ENCODE peak calls at places on chromosomes 11 and 22, in nine cellular contexts. One of them, this sample, is unnamed.

GRCh38 chr11:97996762-97997161 is 1024.0 kb upstream of the CNTN5 start:
- DNase-seq in Jurkat, Clone E6-1: no peak
- DNase-seq in fibroblast of lung: no peak
- DNase-seq in stimulated activated CD4-positive, alpha-beta T cell treated with anti-CD3 and anti-CD28 coated beads, Interleukin-2, amount 100 ng/mL, for 48 hours: no peak
- DNase-seq in substantia nigra: no peak
- DNase-seq in EH: no peak
- DNase-seq in stimulated activated naive CD8-positive, alpha-beta T cell treated with anti-CD3 and anti-CD28 coated beads, Interleukin-15, amount 100 ng/mL, for 72 hours: no peak
- DNase-seq in small intestine: no peak
- DNase-seq in RWPE1: no peak
- DNase-seq in this sample: no peak

GRCh38 chr11:112238041-112238440 is 11.8 kb downstream of the PTS start:
- DNase-seq in stimulated activated naive CD8-positive, alpha-beta T cell treated with anti-CD3 and anti-CD28 coated beads, Interleukin-15, amount 100 ng/mL, for 72 hours: no peak
- DNase-seq in RWPE1: no peak
- DNase-seq in Jurkat, Clone E6-1: no peak
- DNase-seq in stimulated activated CD4-positive, alpha-beta T cell treated with anti-CD3 and anti-CD28 coated beads, Interleukin-2, amount 100 ng/mL, for 48 hours: no peak
- DNase-seq in small intestine: no peak
- DNase-seq in fibroblast of lung: peak
- DNase-seq in substantia nigra: no peak
- DNase-seq in EH: peak
- DNase-seq in this sample: no peak

GRCh38 chr11:64498151-64498550 is 92.9 kb upstream of the SLC22A12 start:
- DNase-seq in EH: no peak
- DNase-seq in small intestine: no peak
- DNase-seq in Jurkat, Clone E6-1: no peak
- DNase-seq in substantia nigra: no peak
- DNase-seq in fibroblast of lung: no peak
- DNase-seq in stimulated activated naive CD8-positive, alpha-beta T cell treated with anti-CD3 and anti-CD28 coated beads, Interleukin-15, amount 100 ng/mL, for 72 hours: no peak
- DNase-seq in RWPE1: no peak
- DNase-seq in stimulated activated CD4-positive, alpha-beta T cell treated with anti-CD3 and anti-CD28 coated beads, Interleukin-2, amount 100 ng/mL, for 48 hours: no peak
- DNase-seq in this sample: no peak

GRCh38 chr11:34480339-34480738 is 33.3 kb downstream of the ELF5 start:
- DNase-seq in RWPE1: no peak
- DNase-seq in stimulated activated CD4-positive, alpha-beta T cell treated with anti-CD3 and anti-CD28 coated beads, Interleukin-2, amount 100 ng/mL, for 48 hours: no peak
- DNase-seq in EH: peak
- DNase-seq in substantia nigra: no peak
- DNase-seq in small intestine: no peak
- DNase-seq in fibroblast of lung: peak
- DNase-seq in stimulated activated naive CD8-positive, alpha-beta T cell treated with anti-CD3 and anti-CD28 coated beads, Interleukin-15, amount 100 ng/mL, for 72 hours: no peak
- DNase-seq in Jurkat, Clone E6-1: no peak
- DNase-seq in this sample: peak

GRCh38 chr11:122735031-122735430 is 79.5 kb downstream of the UBASH3B start:
- DNase-seq in stimulated activated CD4-positive, alpha-beta T cell treated with anti-CD3 and anti-CD28 coated beads, Interleukin-2, amount 100 ng/mL, for 48 hours: no peak
- DNase-seq in fibroblast of lung: no peak
- DNase-seq in stimulated activated naive CD8-positive, alpha-beta T cell treated with anti-CD3 and anti-CD28 coated beads, Interleukin-15, amount 100 ng/mL, for 72 hours: no peak
- DNase-seq in EH: no peak
- DNase-seq in RWPE1: no peak
- DNase-seq in small intestine: no peak
- DNase-seq in Jurkat, Clone E6-1: no peak
- DNase-seq in substantia nigra: no peak
- DNase-seq in this sample: no peak

GRCh38 chr22:29830585-29830984 is 7.5 kb downstream of the ASCC2 start:
- DNase-seq in substantia nigra: no peak
- DNase-seq in small intestine: no peak
- DNase-seq in RWPE1: no peak
- DNase-seq in stimulated activated naive CD8-positive, alpha-beta T cell treated with anti-CD3 and anti-CD28 coated beads, Interleukin-15, amount 100 ng/mL, for 72 hours: no peak
- DNase-seq in fibroblast of lung: no peak
- DNase-seq in stimulated activated CD4-positive, alpha-beta T cell treated with anti-CD3 and anti-CD28 coated beads, Interleukin-2, amount 100 ng/mL, for 48 hours: no peak
- DNase-seq in EH: no peak
- DNase-seq in Jurkat, Clone E6-1: no peak
- DNase-seq in this sample: no peak

GRCh38 chr11:130049260-130049659 is 20.4 kb upstream of the APLP2 start:
- DNase-seq in stimulated activated CD4-positive, alpha-beta T cell treated with anti-CD3 and anti-CD28 coated beads, Interleukin-2, amount 100 ng/mL, for 48 hours: no peak
- DNase-seq in fibroblast of lung: no peak
- DNase-seq in stimulated activated naive CD8-positive, alpha-beta T cell treated with anti-CD3 and anti-CD28 coated beads, Interleukin-15, amount 100 ng/mL, for 72 hours: no peak
- DNase-seq in small intestine: no peak
- DNase-seq in EH: no peak
- DNase-seq in Jurkat, Clone E6-1: no peak
- DNase-seq in RWPE1: no peak
- DNase-seq in substantia nigra: no peak
- DNase-seq in this sample: no peak

GRCh38 chr22:39308614-39309363 is 10.6 kb downstream of the RPL3 start:
- DNase-seq in stimulated activated CD4-positive, alpha-beta T cell treated with anti-CD3 and anti-CD28 coated beads, Interleukin-2, amount 100 ng/mL, for 48 hours: no peak
- DNase-seq in EH: peak
- DNase-seq in substantia nigra: no peak
- DNase-seq in RWPE1: peak
- DNase-seq in stimulated activated naive CD8-positive, alpha-beta T cell treated with anti-CD3 and anti-CD28 coated beads, Interleukin-15, amount 100 ng/mL, for 72 hours: no peak
- DNase-seq in Jurkat, Clone E6-1: no peak
- DNase-seq in small intestine: no peak
- DNase-seq in fibroblast of lung: peak
- DNase-seq in this sample: peak

GRCh38 chr11:36333897-36334296 is 37.8 kb downstream of the PRR5L start:
- DNase-seq in fibroblast of lung: peak
- DNase-seq in Jurkat, Clone E6-1: peak
- DNase-seq in stimulated activated CD4-positive, alpha-beta T cell treated with anti-CD3 and anti-CD28 coated beads, Interleukin-2, amount 100 ng/mL, for 48 hours: no peak
- DNase-seq in substantia nigra: no peak
- DNase-seq in stimulated activated naive CD8-positive, alpha-beta T cell treated with anti-CD3 and anti-CD28 coated beads, Interleukin-15, amount 100 ng/mL, for 72 hours: no peak
- DNase-seq in EH: peak
- DNase-seq in RWPE1: no peak
- DNase-seq in small intestine: no peak
- DNase-seq in this sample: peak

GRCh38 chr22:40417881-40418280 is 47.5 kb downstream of the SGSM3 start:
- DNase-seq in stimulated activated naive CD8-positive, alpha-beta T cell treated with anti-CD3 and anti-CD28 coated beads, Interleukin-15, amount 100 ng/mL, for 72 hours: no peak
- DNase-seq in small intestine: no peak
- DNase-seq in EH: no peak
- DNase-seq in fibroblast of lung: no peak
- DNase-seq in Jurkat, Clone E6-1: no peak
- DNase-seq in stimulated activated CD4-positive, alpha-beta T cell treated with anti-CD3 and anti-CD28 coated beads, Interleukin-2, amount 100 ng/mL, for 48 hours: no peak
- DNase-seq in RWPE1: no peak
- DNase-seq in substantia nigra: no peak
- DNase-seq in this sample: no peak

This sample was measured in epithelial cell of esophagus.